ENCODE peak calls at places on chromosome 14, in four cellular contexts. A is CD4-positive, alpha-beta memory T cell; J is stimulated activated CD8-positive, alpha-beta memory T cell treated with anti-CD3 and anti-CD28 coated beads, Interleukin-15, amount 100 ng/mL, for 24 hours; G is tibial artery. K is an unnamed sample.

GRCh38 chr14:32710351-32711102 is 228.2 kb upstream of the NPAS3 start:
- DNase-seq in J (no peak), G (no peak), A (no peak), K (no peak)

GRCh38 chr14:90495357-90496276 is 98.8 kb downstream of the CALM1 start:
- DNase-seq in A (no peak), G (peak), J (no peak), K (no peak)

GRCh38 chr14:21042918-21043317 is 756 bp downstream of the RNASE7 start:
- DNase-seq in A (no peak), G (no peak), J (no peak), K (no peak)

GRCh38 chr14:74905595-74906142 is 17.4 kb downstream of the RPS6KL1 start:
- DNase-seq in A (peak), J (peak), G (peak), K (peak)

GRCh38 chr14:105582639-105583038 is 56.3 kb downstream of the TMEM121 start:
- DNase-seq in J (no peak), A (no peak), G (no peak), K (no peak)

GRCh38 chr14:103542545-103543088 is 13.6 kb downstream of the TRMT61A start:
- DNase-seq in G (peak), J (no peak), A (no peak), K (peak)

GRCh38 chr14:104119700-104120251 is 18.6 kb upstream of the KIF26A start:
- DNase-seq in A (no peak), J (no peak), G (peak), K (no peak)

GRCh38 chr14:64045091-64045490 is 192.3 kb downstream of the SYNE2 start:
- DNase-seq in A (no peak), J (no peak), G (no peak), K (no peak)

GRCh38 chr14:95935228-95935822 is 58.7 kb downstream of the TUNAR start:
- DNase-seq in J (no peak), A (no peak), G (no peak), K (no peak)

GRCh38 chr14:87133073-87133815 is 859.7 kb downstream of the GALC start:
- DNase-seq in A (no peak), J (no peak), G (no peak), K (no peak)

GRCh38 chr14:38065101-38065762 is 142.5 kb upstream of the SSTR1 start:
- DNase-seq in J (no peak), G (no peak), A (peak), K (no peak)

GRCh38 chr14:59435987-59436386 is 29.2 kb downstream of the GPR135 start:
- DNase-seq in J (no peak), A (no peak), G (no peak), K (no peak)

GRCh38 chr14:89549381-89550102 is 132.5 kb upstream of the FOXN3 start:
- DNase-seq in A (no peak), J (no peak), G (no peak), K (no peak)

K was measured in lower lobe of right lung.